ENCODE peak calls at places on chromosomes 5 and 9, in six cellular contexts. Z is astrocyte of the spinal cord, W is mucosa of descending colon, T is kidney epithelial cell, P is nephron progenitor cell, U is SK-N-SH. C is an unnamed sample.

GRCh38 chr9:118568704-118569103 is 800.5 kb downstream of the BRINP1 start:
- DNase-seq in Z (no peak), W (no peak), T (no peak), P (no peak), U (no peak), C (no peak)

GRCh38 chr5:165920655-165921054 is 2370.8 kb upstream of the WWC1 start:
- DNase-seq in Z (no peak), W (no peak), T (no peak), P (no peak), U (no peak), C (no peak)

GRCh38 chr5:110561510-110561909 is 165.0 kb downstream of the TMEM232 start:
- DNase-seq in Z (no peak), W (no peak), T (no peak), P (no peak), U (no peak), C (no peak)

GRCh38 chr9:120368799-120369198 is 211.2 kb downstream of the CDK5RAP2 start:
- DNase-seq in Z (no peak), W (no peak), T (no peak), P (no peak), U (no peak), C (no peak)

GRCh38 chr5:64201986-64202385 is 36.3 kb downstream of the RNF180 start:
- DNase-seq in Z (no peak), W (no peak), T (no peak), P (no peak), U (no peak), C (no peak)

GRCh38 chr5:21882363-21882762 is 970.8 kb downstream of the CDH12 start:
- DNase-seq in Z (no peak), W (no peak), T (no peak), P (no peak), U (no peak), C (no peak)

GRCh38 chr5:129541648-129542251 is 81.7 kb downstream of the ADAMTS19 start:
- DNase-seq in Z (peak), W (no peak), T (no peak), P (no peak), U (no peak), C (no peak)

GRCh38 chr9:112046181-112046580 is 128.9 kb downstream of the SUSD1 start:
- DNase-seq in Z (peak), W (no peak), T (peak), P (no peak), U (no peak), C (no peak)

GRCh38 chr9:6459718-6460117 is 46.7 kb downstream of the UHRF2 start:
- DNase-seq in Z (no peak), W (no peak), T (no peak), P (no peak), U (no peak), C (no peak)

GRCh38 chr5:57299945-57300344 is 126.1 kb downstream of the GPBP1 start:
- DNase-seq in Z (no peak), W (no peak), T (no peak), P (no peak), U (no peak), C (no peak)

GRCh38 chr5:120471971-120472370 is 7.9 kb downstream of the PRR16 start:
- DNase-seq in Z (no peak), W (no peak), T (no peak), P (no peak), U (no peak), C (no peak)

GRCh38 chr9:14278291-14278721 is 35.6 kb downstream of the NFIB start:
- DNase-seq in Z (peak), W (no peak), T (peak), P (no peak), U (no peak), C (no peak)

GRCh38 chr9:22363421-22363887 is 83.2 kb upstream of the DMRTA1 start:
- DNase-seq in Z (no peak), W (no peak), T (no peak), P (no peak), U (no peak), C (no peak)

GRCh38 chr9:95725045-95725444 is 150.4 kb upstream of the ERCC6L2 start:
- DNase-seq in Z (no peak), W (no peak), T (no peak), P (no peak), U (no peak), C (no peak)

GRCh38 chr5:137808503-137809135 is 54.5 kb upstream of the HNRNPA0 start:
- DNase-seq in Z (no peak), W (no peak), T (no peak), P (no peak), U (no peak), C (no peak)

GRCh38 chr9:18492612-18493011 is 18.7 kb downstream of the ADAMTSL1 start:
- DNase-seq in Z (peak), W (no peak), T (no peak), P (no peak), U (no peak), C (no peak)

GRCh38 chr5:71666321-71666720 is 52.8 kb upstream of the CARTPT start:
- DNase-seq in Z (no peak), W (no peak), T (no peak), P (no peak), U (no peak), C (no peak)

GRCh38 chr9:34114436-34114835 is 12.1 kb downstream of the DCAF12 start:
- DNase-seq in Z (peak), W (no peak), T (no peak), P (no peak), U (no peak), C (no peak)

GRCh38 chr5:180399391-180399790 is 46.3 kb upstream of the GFPT2 start:
- DNase-seq in Z (no peak), W (no peak), T (no peak), P (no peak), U (peak), C (no peak)

GRCh38 chr9:99828417-99829176 is 6.9 kb downstream of the NR4A3 start:
- DNase-seq in Z (no peak), W (no peak), T (no peak), P (peak), U (no peak), C (no peak)

GRCh38 chr9:15717290-15717689 is 164.4 kb downstream of the CCDC171 start:
- DNase-seq in Z (no peak), W (no peak), T (no peak), P (no peak), U (no peak), C (no peak)

GRCh38 chr9:111298831-111299603 is 31.0 kb downstream of the OR2K2 start:
- DNase-seq in Z (peak), W (peak), T (peak), P (peak), U (peak), C (no peak)

GRCh38 chr9:78236511-78236950 is 656 bp downstream of the CEP78 start:
- DNase-seq in Z (no peak), W (no peak), T (no peak), P (no peak), U (no peak), C (no peak)

GRCh38 chr5:54146906-54147305 is 163.5 kb downstream of the ARL15 start:
- DNase-seq in Z (no peak), W (no peak), T (no peak), P (no peak), U (no peak), C (no peak)

GRCh38 chr9:80605793-80606192 is 1034.0 kb downstream of the TLE4 start:
- DNase-seq in Z (peak), W (peak), T (no peak), P (no peak), U (no peak), C (no peak)

GRCh38 chr9:83307051-83307724 is 231.0 kb downstream of the FRMD3 start:
- DNase-seq in Z (no peak), W (peak), T (no peak), P (no peak), U (no peak), C (no peak)

GRCh38 chr9:30329441-30329840 is 2055.0 kb upstream of the ACO1 start:
- DNase-seq in Z (no peak), W (no peak), T (no peak), P (no peak), U (no peak), C (no peak)

GRCh38 chr9:136050706-136051567 is 44.2 kb downstream of the NACC2 start:
- DNase-seq in Z (peak), W (no peak), T (no peak), P (peak), U (peak), C (no peak)

GRCh38 chr5:177405312-177405711 is 4.1 kb downstream of the F12 start:
- DNase-seq in Z (no peak), W (no peak), T (no peak), P (no peak), U (no peak), C (no peak)

DNA sequence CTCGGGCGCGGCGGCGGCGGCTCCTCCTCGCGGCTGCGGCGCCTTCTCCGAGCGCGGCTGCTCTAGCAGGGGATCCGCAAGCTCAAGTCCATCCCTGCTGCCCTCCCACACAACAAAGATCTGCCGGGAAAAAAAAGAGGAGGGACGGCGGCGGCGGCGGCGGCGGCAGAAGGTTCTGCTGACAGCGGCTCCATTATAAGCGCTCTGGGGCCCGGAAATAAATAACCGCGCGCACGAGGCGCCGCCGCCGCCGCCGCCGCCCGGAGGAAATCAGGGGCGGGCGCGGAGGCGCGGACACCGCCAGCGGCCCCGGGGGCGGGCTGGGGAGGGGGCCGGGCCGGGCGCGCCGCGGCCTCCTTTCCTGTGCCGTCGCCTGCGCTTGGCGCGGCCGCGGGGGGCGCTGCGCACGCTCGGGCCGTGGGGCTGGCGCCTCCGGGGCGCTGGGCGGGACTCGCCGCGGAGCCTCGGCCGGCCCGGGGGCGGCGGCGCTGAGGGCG is at the start of gene ANKH:
- DNase-seq in Z (peak), W (peak), T (no peak), P (peak), U (peak), C (peak)
- TF ChIP-seq CTCF in Z (peak), W (no peak), T (no peak), P (no peak), U (no peak), C (no peak)

GRCh38 chr5:103829585-103829984 is 267.0 kb upstream of the NUDT12 start:
- DNase-seq in Z (no peak), W (peak), T (no peak), P (peak), U (no peak), C (no peak)
- TF ChIP-seq CTCF in Z (peak), W (no peak), T (peak), P (peak), U (peak), C (peak)

DNA sequence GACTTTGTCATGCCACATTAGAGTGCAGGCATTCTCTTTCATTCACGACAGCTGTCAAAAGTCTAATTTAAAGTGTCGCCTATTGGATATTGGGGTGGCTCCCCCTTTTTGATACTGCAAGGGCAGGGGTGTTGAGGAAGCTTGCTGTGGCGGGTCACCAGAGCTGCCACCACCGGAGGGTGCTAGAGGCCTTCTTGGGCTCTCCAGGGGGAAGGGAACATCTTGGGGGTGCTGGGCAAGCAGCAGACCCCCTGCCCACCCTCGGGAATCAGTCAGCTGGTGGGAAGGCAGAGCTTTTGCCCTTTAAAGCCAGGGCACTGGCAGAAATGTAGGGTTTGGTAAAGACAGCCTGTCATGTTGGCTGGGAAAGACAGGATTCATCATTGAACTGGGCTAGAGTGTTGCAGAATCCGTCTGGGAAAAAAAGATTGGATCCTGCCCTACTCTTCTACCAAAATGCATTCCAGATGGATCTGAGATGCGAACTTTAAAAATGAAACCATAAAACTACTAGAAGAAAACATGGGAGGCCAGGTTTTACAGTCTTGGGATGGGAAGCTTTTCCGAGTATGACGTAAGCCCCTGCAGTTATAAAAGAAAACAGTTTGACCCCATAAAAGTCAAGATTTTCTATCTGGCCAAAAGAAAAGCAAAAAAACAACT is 22.3 kb downstream of the COL5A1 start:
- DNase-seq in Z (no peak), W (no peak), T (no peak), P (peak), U (no peak), C (no peak)
- TF ChIP-seq CTCF in Z (peak), W (no peak), T (no peak), P (no peak), U (peak), C (no peak)

DNA sequence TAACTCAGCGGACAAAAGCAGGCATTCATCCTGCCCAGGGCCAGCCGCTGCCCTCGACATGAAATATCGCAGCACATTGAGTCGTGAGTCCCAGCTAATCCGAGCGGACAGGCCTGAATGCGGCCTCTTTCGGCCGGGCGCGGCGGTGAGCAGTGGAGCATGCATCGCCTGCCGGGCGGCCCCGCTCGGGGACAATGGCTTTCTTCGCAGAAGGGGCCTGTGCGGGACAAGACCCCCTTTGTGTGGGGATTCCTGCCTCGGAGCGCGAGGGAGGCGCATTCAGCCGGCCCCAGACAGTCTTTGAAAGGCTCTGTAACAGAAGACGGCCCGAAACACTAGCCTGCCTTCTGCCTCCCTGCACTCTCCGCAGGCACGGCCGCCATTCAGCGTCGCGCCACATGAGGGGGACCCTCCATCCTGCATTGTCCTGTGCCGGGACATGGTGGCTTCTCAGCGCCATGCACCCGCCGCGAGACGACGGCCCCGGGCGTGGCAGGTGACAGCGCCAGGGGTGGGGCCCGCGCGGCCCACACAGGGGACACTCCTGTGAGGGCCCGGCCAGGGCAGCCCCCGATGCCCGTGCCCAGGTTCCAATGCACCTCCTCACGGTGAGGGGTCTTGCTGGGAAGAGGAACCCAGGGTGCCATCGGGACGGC is 52.0 kb downstream of the EXD3 start:
- DNase-seq in Z (peak), W (no peak), T (no peak), P (peak), U (no peak), C (peak)
- TF ChIP-seq CTCF in Z (no peak), W (no peak), T (no peak), P (no peak), U (no peak), C (no peak)

GRCh38 chr5:87536365-87536764 is 123.6 kb upstream of the CCNH start:
- DNase-seq in Z (no peak), W (no peak), T (no peak), P (no peak), U (no peak), C (no peak)

GRCh38 chr5:87539839-87540238 is 127.1 kb upstream of the CCNH start:
- DNase-seq in Z (no peak), W (no peak), T (no peak), P (no peak), U (no peak), C (no peak)

GRCh38 chr5:87541668-87542067 is 128.9 kb upstream of the CCNH start:
- DNase-seq in Z (no peak), W (no peak), T (no peak), P (no peak), U (no peak), C (no peak)

GRCh38 chr5:87541033-87541432 is 128.3 kb upstream of the CCNH start:
- DNase-seq in Z (peak), W (peak), T (peak), P (no peak), U (peak), C (no peak)
- TF ChIP-seq CTCF in Z (peak), W (no peak), T (no peak), P (no peak), U (peak), C (no peak)

GRCh38 chr5:2699231-2699630 is 52.2 kb downstream of the IRX2 start:
- DNase-seq in Z (no peak), W (no peak), T (no peak), P (no peak), U (no peak), C (no peak)
- TF ChIP-seq CTCF in Z (no peak), W (no peak), T (no peak), P (no peak), U (no peak), C (no peak)

GRCh38 chr5:35230043-35230611 is at the start of gene PRLR:
- DNase-seq in Z (peak), W (peak), T (no peak), P (peak), U (peak), C (peak)
- TF ChIP-seq CTCF in Z (no peak), W (no peak), T (no peak), P (no peak), U (no peak), C (no peak)

GRCh38 chr5:157308826-157309465 is 43.0 kb downstream of the CYFIP2 start:
- DNase-seq in Z (peak), W (peak), T (no peak), P (no peak), U (no peak), C (no peak)
- TF ChIP-seq CTCF in Z (no peak), W (no peak), T (no peak), P (no peak), U (peak), C (no peak)